ENCODE peak calls at places on chromosome 18, in nine cellular contexts. S is MM.1S, Z is upper lobe of right lung, M is cardiac muscle cell, T is right atrium auricular region, A is skeletal muscle cell, C is astrocyte of the spinal cord, W is cardiac fibroblast, Y is BE2C. J is an unnamed sample.

GRCh38 chr18:48545690-48546365 is 7.0 kb downstream of the CTIF start:
- DNase-seq in Z (peak; percentile 26), W (peak; percentile 92), C (peak; percentile 67), T (peak; percentile 85), S (no peak), M (peak; percentile 60), Y (peak; percentile 79), A (no peak), J (peak; percentile 56)

GRCh38 chr18:8898990-8899389 is 193.6 kb downstream of the MTCL1 start:
- DNase-seq in T (no peak), W (no peak), C (no peak), S (no peak), M (no peak), Y (no peak), Z (no peak), A (peak; percentile 33), J (no peak)

GRCh38 chr18:36812686-36813085 is 16.1 kb downstream of the TPGS2 start:
- DNase-seq in W (no peak), C (no peak), Y (no peak), S (no peak), M (no peak), T (no peak), A (no peak), Z (no peak), J (no peak)

GRCh38 chr18:64380117-64380516 is 231.2 kb upstream of the LINC00305 start:
- DNase-seq in Z (no peak), Y (no peak), W (no peak), S (peak; percentile 88), C (no peak), A (no peak), T (no peak), M (no peak), J (no peak)

GRCh38 chr18:12046046-12046750 is 47.4 kb upstream of the ANKRD62 start:
- DNase-seq in S (no peak), W (no peak), C (no peak), M (no peak), Y (no peak), Z (no peak), A (no peak), T (peak; percentile 53), J (no peak)

GRCh38 chr18:8514409-8514808 is 94.8 kb upstream of the RAB12 start:
- DNase-seq in A (no peak), S (no peak), M (no peak), T (no peak), Y (no peak), C (no peak), W (no peak), Z (no peak), J (no peak)

GRCh38 chr18:2900742-2901404 is 54.1 kb downstream of the EMILIN2 start:
- DNase-seq in Y (no peak), W (no peak), C (no peak), A (no peak), T (no peak), S (peak; percentile 9), M (peak; percentile 36), Z (no peak), J (no peak)

GRCh38 chr18:7812431-7813063 is 245.4 kb downstream of the PTPRM start:
- DNase-seq in A (peak; percentile 61), M (peak; percentile 68), S (no peak), Y (no peak), W (peak; percentile 85), T (no peak), C (peak; percentile 86), Z (no peak), J (peak; percentile 74)

GRCh38 chr18:34866739-34867138 is 156.6 kb downstream of the DTNA start:
- DNase-seq in T (no peak), W (peak; percentile 42), Z (no peak), A (no peak), S (no peak), Y (no peak), C (peak; percentile 33), M (no peak), J (peak; percentile 33)

GRCh38 chr18:36308711-36309435 is 11.4 kb downstream of the FHOD3 start:
- DNase-seq in Z (no peak), Y (no peak), S (no peak), C (no peak), A (no peak), M (no peak), T (no peak), W (no peak), J (no peak)

GRCh38 chr18:4450065-4450676 is 4.9 kb downstream of the DLGAP1 start:
- DNase-seq in M (no peak), Y (no peak), S (no peak), T (no peak), W (no peak), C (no peak), A (no peak), Z (no peak), J (no peak)

GRCh38 chr18:79927597-79928562 is 23.6 kb downstream of the SLC66A2 start:
- DNase-seq in S (no peak), Y (no peak), M (no peak), A (no peak), C (no peak), T (no peak), Z (peak; percentile 54), W (no peak), J (no peak)

GRCh38 chr18:12376034-12376717 is 851 bp downstream of the AFG3L2 start:
- DNase-seq in W (peak; percentile 36), M (peak; percentile 45), C (no peak), T (peak; percentile 61), Y (peak; percentile 30), S (peak; percentile 36), Z (no peak), A (no peak), J (peak; percentile 26)

GRCh38 chr18:59873616-59874015 is 26.2 kb upstream of the PMAIP1 start:
- DNase-seq in W (peak; percentile 53), T (no peak), A (no peak), M (no peak), Y (no peak), C (no peak), Z (no peak), S (no peak), J (no peak)

GRCh38 chr18:27921392-27921791 is 255.5 kb downstream of the CDH2 start:
- DNase-seq in Y (no peak), S (no peak), T (no peak), W (no peak), C (peak; percentile 10), M (no peak), Z (no peak), A (no peak), J (no peak)

GRCh38 chr18:26504831-26505230 is 43.5 kb downstream of the KCTD1 start:
- DNase-seq in A (no peak), T (no peak), Y (no peak), C (no peak), M (no peak), S (no peak), Z (no peak), W (no peak), J (no peak)

GRCh38 chr18:78407456-78407823 is 572.2 kb upstream of the SALL3 start:
- DNase-seq in S (no peak), C (no peak), Y (no peak), T (no peak), Z (no peak), M (no peak), A (no peak), W (no peak), J (no peak)

GRCh38 chr18:41767960-41768359 is 187.1 kb upstream of the PIK3C3 start:
- DNase-seq in T (no peak), C (peak; percentile 42), S (no peak), M (peak; percentile 60), Z (no peak), A (peak; percentile 26), Y (no peak), W (peak; percentile 65), J (peak; percentile 40)

GRCh38 chr18:8948471-8949149 is 153.9 kb upstream of the NDUFV2 start:
- DNase-seq in Z (no peak), C (peak; percentile 84), Y (no peak), W (peak; percentile 88), S (no peak), T (no peak), M (no peak), A (peak; percentile 70), J (peak; percentile 88)

GRCh38 chr18:51668101-51668500 is 470.6 kb upstream of the MEX3C start:
- DNase-seq in C (peak; percentile 45), Z (peak; percentile 67), W (peak; percentile 53), T (no peak), M (peak; percentile 81), S (peak; percentile 71), A (no peak), Y (peak; percentile 64), J (peak; percentile 43)

GRCh38 chr18:23591011-23591410 is 4.7 kb upstream of the NPC1 start:
- DNase-seq in Y (no peak), S (no peak), A (no peak), W (peak; percentile 67), C (peak; percentile 5), Z (no peak), M (no peak), T (no peak), J (peak; percentile 76)

GRCh38 chr18:58596265-58596681 is 32.6 kb downstream of the ALPK2 start:
- DNase-seq in Y (peak; percentile 15), Z (no peak), S (no peak), T (no peak), C (no peak), M (peak; percentile 48), A (no peak), W (no peak), J (no peak)
- H3K4me3 ChIP-seq in Y (no peak overlapping the region), Z (no peak overlapping the region), S (no peak overlapping the region), T (no peak overlapping the region), C (no peak overlapping the region), M (no peak overlapping the region), A (no peak overlapping the region), W (no peak overlapping the region), J (no peak overlapping the region)

DNA sequence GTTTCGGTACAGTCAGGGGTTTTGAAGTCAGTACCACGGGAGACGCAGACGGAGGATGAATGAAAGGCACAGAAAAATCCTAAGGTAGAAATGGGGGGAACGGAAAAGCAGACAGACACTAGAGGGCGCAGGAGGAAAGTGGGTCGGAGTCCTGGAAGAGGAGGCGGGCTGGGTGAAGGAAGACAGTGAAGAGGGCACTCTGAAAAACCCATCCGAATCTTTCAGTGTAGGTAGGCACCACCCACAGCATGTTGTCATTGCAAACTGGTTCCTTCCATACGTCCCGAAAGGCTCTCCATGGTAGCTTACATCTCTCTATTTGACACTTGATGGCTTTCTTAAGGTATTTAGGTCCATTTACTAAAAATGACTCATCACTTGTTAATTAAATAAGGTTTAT is 18.5 kb upstream of the ZNF236 start:
- DNase-seq in M (peak; percentile 71), Y (peak; percentile 69), S (peak; percentile 62), Z (no peak), T (peak; percentile 61), C (peak; percentile 54), W (peak; percentile 68), A (no peak), J (peak; percentile 64)
- H3K4me3 ChIP-seq in M (no peak overlapping the region), Y (peak overlapping the region; percentile 38), S (peak overlapping the region; percentile 34), Z (no peak overlapping the region), T (no peak overlapping the region), C (no peak overlapping the region), W (no peak overlapping the region), A (no peak overlapping the region), J (no peak overlapping the region)

GRCh38 chr18:21194871-21195771 is 46.9 kb upstream of the GREB1L start:
- DNase-seq in M (peak; percentile 56), Z (no peak), W (peak; percentile 75), C (peak; percentile 51), T (no peak), S (peak; percentile 54), Y (no peak), A (peak; percentile 6), J (peak; percentile 67)
- H3K4me3 ChIP-seq in M (no peak overlapping the region), Z (no peak overlapping the region), W (no peak overlapping the region), C (no peak overlapping the region), T (no peak overlapping the region), S (no peak overlapping the region), Y (no peak overlapping the region), A (no peak overlapping the region), J (no peak overlapping the region)

GRCh38 chr18:54878662-54879058 is 50.4 kb downstream of the RAB27B start:
- DNase-seq in A (no peak), Z (no peak), M (no peak), Y (no peak), C (no peak), T (no peak), W (peak; percentile 46), S (no peak), J (no peak)
- H3K4me3 ChIP-seq in A (no peak overlapping the region), Z (no peak overlapping the region), M (no peak overlapping the region), Y (no peak overlapping the region), C (no peak overlapping the region), T (no peak overlapping the region), W (no peak overlapping the region), S (no peak overlapping the region), J (no peak overlapping the region)

J was measured in fibroblast of mammary gland.